ENCODE peak calls at places on chromosome 9, in seven cellular contexts. B is HT-29; N is neural progenitor cell; V is stimulated activated CD4-positive, alpha-beta T cell treated with anti-CD3 and anti-CD28 coated beads, Interleukin-4, amount 100 ng/mL, for 4 hours; G is stimulated activated CD8-positive, alpha-beta memory T cell treated with anti-CD3 and anti-CD28 coated beads, Interleukin-15, amount 100 ng/mL, for 24 hours; Y is lower leg skin; L is neural crest cell. K is an unnamed sample.

GRCh38 chr9:99189186-99189585 is 32.6 kb downstream of the ALG2 start:
- DNase-seq in L (no peak), B (no peak), G (no peak), V (no peak), Y (no peak), N (no peak), K (no peak)

GRCh38 chr9:132546148-132547051 is 36.0 kb upstream of the BARHL1 start:
- DNase-seq in V (no peak), L (peak), N (peak), G (no peak), B (no peak), Y (no peak), K (no peak)

GRCh38 chr9:103802068-103802467 is 292.0 kb upstream of the SMC2 start:
- DNase-seq in G (no peak), L (no peak), V (no peak), B (no peak), Y (no peak), N (no peak), K (no peak)

GRCh38 chr9:134272302-134273023 is 53.8 kb upstream of the RXRA start:
- DNase-seq in L (no peak), N (no peak), V (no peak), G (no peak), Y (no peak), B (no peak), K (no peak)

GRCh38 chr9:114011313-114011712 is 66.8 kb downstream of the AMBP start:
- DNase-seq in G (no peak), B (no peak), N (no peak), V (no peak), Y (no peak), L (no peak), K (no peak)

GRCh38 chr9:123741214-123741613 is 188.7 kb downstream of the DENND1A start:
- DNase-seq in B (no peak), G (no peak), N (no peak), V (no peak), L (no peak), Y (no peak), K (no peak)

GRCh38 chr9:21326526-21327139 is 8.6 kb downstream of the KLHL9 start:
- DNase-seq in Y (no peak), N (peak), G (no peak), B (peak), V (no peak), L (no peak), K (peak)

GRCh38 chr9:16501726-16502125 is 368.7 kb downstream of the BNC2 start:
- DNase-seq in G (no peak), V (no peak), N (no peak), Y (no peak), B (no peak), L (no peak), K (no peak)

GRCh38 chr9:34998266-34998665 is 8.7 kb downstream of the DNAJB5 start:
- DNase-seq in B (no peak), Y (no peak), N (no peak), V (no peak), G (no peak), L (no peak), K (no peak)

GRCh38 chr9:132006657-132007370 is 72.9 kb downstream of the MED27 start:
- DNase-seq in N (no peak), G (no peak), Y (no peak), V (peak), B (no peak), L (no peak), K (no peak)

GRCh38 chr9:105760053-105760452 is 65.7 kb downstream of the TMEM38B start:
- DNase-seq in V (no peak), Y (no peak), B (no peak), L (no peak), G (no peak), N (no peak), K (no peak)

GRCh38 chr9:92404031-92404430 is 347 bp downstream of the OGN start:
- DNase-seq in G (no peak), B (no peak), Y (no peak), L (no peak), V (no peak), N (no peak), K (no peak)

GRCh38 chr9:134947265-134947955 is 29.7 kb upstream of the FCN1 start:
- DNase-seq in B (no peak), N (no peak), Y (no peak), G (no peak), V (no peak), L (no peak), K (no peak)

GRCh38 chr9:113349434-113350337 is at the start of gene BSPRY:
- DNase-seq in V (peak), L (no peak), Y (no peak), N (peak), B (peak), G (no peak), K (no peak)

GRCh38 chr9:112218908-112219307 is 43.8 kb upstream of the SUSD1 start:
- DNase-seq in B (no peak), V (no peak), G (no peak), Y (no peak), L (no peak), N (no peak), K (no peak)

GRCh38 chr9:18699749-18700148 is 225.8 kb downstream of the ADAMTSL1 start:
- DNase-seq in B (no peak), Y (no peak), N (no peak), V (no peak), L (no peak), G (no peak), K (no peak)

GRCh38 chr9:99851028-99851822 is 29.5 kb downstream of the NR4A3 start:
- DNase-seq in V (no peak), N (no peak), G (no peak), L (no peak), B (no peak), Y (no peak), K (no peak)

GRCh38 chr9:136089697-136090045 is 5.4 kb downstream of the NACC2 start:
- DNase-seq in Y (no peak), L (no peak), N (no peak), B (no peak), G (no peak), V (no peak), K (peak)

GRCh38 chr9:36029765-36030528 is 6.8 kb upstream of the RECK start:
- DNase-seq in N (no peak), V (no peak), Y (peak), B (no peak), L (no peak), G (no peak), K (peak)

GRCh38 chr9:22148876-22149637 is 140.0 kb upstream of the CDKN2B start:
- DNase-seq in V (no peak), B (no peak), Y (no peak), L (no peak), N (no peak), G (no peak), K (no peak)

GRCh38 chr9:36935768-36936497 is 98.1 kb downstream of the PAX5 start:
- DNase-seq in L (no peak), N (no peak), B (peak), Y (no peak), G (no peak), V (no peak), K (no peak)